ENCODE peak calls at places on chromosomes 5 and 9, in four cellular contexts. P, K, X and B are unnamed samples.

GRCh38 chr5:81901539-81901938 is 70.3 kb upstream of the ATG10 start:
- DNase-seq in K (no peak), P (no peak), X (no peak), B (no peak)

GRCh38 chr5:88660947-88661869 is 221.8 kb downstream of the MEF2C start:
- DNase-seq in K (peak; percentile 28), P (no peak), X (no peak), B (peak; percentile 91)

GRCh38 chr9:34663296-34663590 is 786 bp upstream of the CCL27 start:
- DNase-seq in P (peak; percentile 38), K (no peak), X (no peak), B (no peak)

GRCh38 chr5:53263151-53263550 is 153.6 kb upstream of the MOCS2 start:
- DNase-seq in P (no peak), X (no peak), K (no peak), B (no peak)

GRCh38 chr5:9544502-9545300 is 1.2 kb downstream of the SEMA5A start:
- DNase-seq in X (peak; percentile 84), P (peak; percentile 41), K (peak; percentile 67), B (peak; percentile 97)

GRCh38 chr9:128580731-128581130 is 28.3 kb downstream of the SPTAN1 start:
- DNase-seq in K (no peak), X (no peak), P (no peak), B (no peak)

GRCh38 chr9:14018061-14018460 is 295.9 kb downstream of the NFIB start:
- DNase-seq in K (peak; percentile 79), X (no peak), P (no peak), B (no peak)

GRCh38 chr5:34717426-34718327 is 61.5 kb downstream of the RAI14 start:
- DNase-seq in P (no peak), X (no peak), K (peak; percentile 58), B (no peak)

GRCh38 chr5:66273131-66273530 is 129.0 kb downstream of the SREK1 start:
- DNase-seq in P (no peak), X (no peak), K (no peak), B (no peak)

GRCh38 chr5:63233906-63234305 is 655.3 kb downstream of the LRRC70 start:
- DNase-seq in K (no peak), X (no peak), P (no peak), B (no peak)

GRCh38 chr5:17412760-17413671 is 85.0 kb upstream of the TAF11L2 start:
- DNase-seq in X (no peak), P (no peak), K (peak; percentile 14), B (no peak)

GRCh38 chr9:133619791-133620190 is 10.6 kb upstream of the FAM163B start:
- DNase-seq in K (no peak), X (no peak), P (peak; percentile 58), B (no peak)

GRCh38 chr9:120099064-120099463 is 480.9 kb downstream of the CDK5RAP2 start:
- DNase-seq in X (no peak), P (no peak), K (no peak), B (no peak)

GRCh38 chr5:150394103-150394502 is 18.6 kb downstream of the CD74 start:
- DNase-seq in K (peak; percentile 18), P (no peak), X (no peak), B (no peak)

GRCh38 chr9:70444904-70445303 is 30.4 kb upstream of the KLF9 start:
- DNase-seq in X (no peak), P (no peak), K (no peak), B (no peak)

GRCh38 chr9:96080364-96080763 is 204.9 kb downstream of the ERCC6L2 start:
- DNase-seq in X (no peak), P (no peak), K (peak; percentile 99), B (no peak)

GRCh38 chr9:98410185-98410697 is 154.8 kb upstream of the TBC1D2 start:
- DNase-seq in P (no peak), K (peak; percentile 47), X (no peak), B (peak; percentile 12)

GRCh38 chr9:126745574-126746411 is 59.0 kb upstream of the ZBTB43 start:
- DNase-seq in K (no peak), P (no peak), X (no peak), B (no peak)

GRCh38 chr9:121700165-121700830 is 48.9 kb downstream of the DAB2IP start:
- DNase-seq in K (peak; percentile 99), X (peak; percentile 80), P (peak; percentile 19), B (peak; percentile 31)

GRCh38 chr5:1007221-1007680 is 1.4 kb upstream of the NKD2 start:
- DNase-seq in P (no peak), K (no peak), X (peak; percentile 28), B (no peak)

GRCh38 chr5:92518318-92518913 is 1062.6 kb downstream of the NR2F1-AS1 start:
- DNase-seq in K (peak; percentile 84), X (no peak), P (no peak), B (no peak)

GRCh38 chr5:75021229-75021628 is 31.1 kb downstream of the GCNT4 start:
- DNase-seq in X (no peak), K (no peak), P (no peak), B (no peak)

GRCh38 chr5:141392429-141393198 is at the start of gene PCDHGA8:
- DNase-seq in P (no peak), K (no peak), X (no peak), B (no peak)

GRCh38 chr9:18362901-18363685 is 110.9 kb upstream of the ADAMTSL1 start:
- DNase-seq in K (no peak), P (no peak), X (no peak), B (no peak)

GRCh38 chr5:11370985-11371384 is 533.3 kb downstream of the CTNND2 start:
- DNase-seq in K (no peak), X (no peak), P (no peak), B (no peak)

GRCh38 chr5:135584918-135585317 is 6.1 kb upstream of the CXCL14 start:
- DNase-seq in P (no peak), K (no peak), X (no peak), B (no peak)

GRCh38 chr9:130368631-130369103 is 76.1 kb upstream of the ASS1 start:
- DNase-seq in K (peak; percentile 13), P (no peak), X (no peak), B (no peak)

GRCh38 chr9:110029422-110029814 is 178.5 kb downstream of the C9orf152 start:
- DNase-seq in X (peak; percentile 45), P (no peak), K (peak; percentile 96), B (no peak)

GRCh38 chr5:136016945-136017530 is 11.8 kb upstream of the TGFBI start:
- DNase-seq in K (peak; percentile 94), X (no peak), P (no peak), B (no peak)

GRCh38 chr5:41695920-41696582 is 174.2 kb downstream of the OXCT1 start:
- DNase-seq in X (no peak), K (no peak), P (no peak), B (no peak)

GRCh38 chr9:124363326-124364096 is 51.7 kb downstream of the PSMB7 start:
- DNase-seq in X (no peak), K (no peak), P (no peak), B (no peak)

GRCh38 chr9:128554155-128554862 is 1.9 kb downstream of the SPTAN1 start:
- DNase-seq in K (peak; percentile 83), P (no peak), X (peak; percentile 68), B (peak; percentile 5)

GRCh38 chr5:98749046-98749445 is 24.4 kb upstream of the RGMB start:
- DNase-seq in K (no peak), X (no peak), P (no peak), B (no peak)

GRCh38 chr5:98753507-98753906 is 20.0 kb upstream of the RGMB start:
- DNase-seq in K (no peak), X (no peak), P (no peak), B (no peak)

GRCh38 chr5:98755406-98755805 is 18.1 kb upstream of the RGMB start:
- DNase-seq in K (peak; percentile 78), X (no peak), P (no peak), B (no peak)

GRCh38 chr5:98750693-98751092 is 22.8 kb upstream of the RGMB start:
- DNase-seq in K (peak; percentile 36), X (no peak), P (no peak), B (no peak)
- TF ChIP-seq CTCF in K (peak; percentile 46), X (no peak), P (peak; percentile 23), B (peak; percentile 57)

GRCh38 chr9:37751186-37751585 is 2.4 kb upstream of the TRMT10B start:
- DNase-seq in X (no peak), K (no peak), P (no peak), B (no peak)

GRCh38 chr9:37745970-37746369 is 7.6 kb upstream of the TRMT10B start:
- DNase-seq in X (no peak), K (no peak), P (no peak), B (no peak)

GRCh38 chr9:37749129-37749528 is 4.5 kb upstream of the TRMT10B start:
- DNase-seq in K (peak; percentile 10), X (no peak), P (no peak), B (no peak)

GRCh38 chr9:37747271-37747753 is 6.3 kb upstream of the TRMT10B start:
- DNase-seq in K (peak; percentile 55), X (peak; percentile 51), P (peak; percentile 52), B (peak; percentile 58)

DNA sequence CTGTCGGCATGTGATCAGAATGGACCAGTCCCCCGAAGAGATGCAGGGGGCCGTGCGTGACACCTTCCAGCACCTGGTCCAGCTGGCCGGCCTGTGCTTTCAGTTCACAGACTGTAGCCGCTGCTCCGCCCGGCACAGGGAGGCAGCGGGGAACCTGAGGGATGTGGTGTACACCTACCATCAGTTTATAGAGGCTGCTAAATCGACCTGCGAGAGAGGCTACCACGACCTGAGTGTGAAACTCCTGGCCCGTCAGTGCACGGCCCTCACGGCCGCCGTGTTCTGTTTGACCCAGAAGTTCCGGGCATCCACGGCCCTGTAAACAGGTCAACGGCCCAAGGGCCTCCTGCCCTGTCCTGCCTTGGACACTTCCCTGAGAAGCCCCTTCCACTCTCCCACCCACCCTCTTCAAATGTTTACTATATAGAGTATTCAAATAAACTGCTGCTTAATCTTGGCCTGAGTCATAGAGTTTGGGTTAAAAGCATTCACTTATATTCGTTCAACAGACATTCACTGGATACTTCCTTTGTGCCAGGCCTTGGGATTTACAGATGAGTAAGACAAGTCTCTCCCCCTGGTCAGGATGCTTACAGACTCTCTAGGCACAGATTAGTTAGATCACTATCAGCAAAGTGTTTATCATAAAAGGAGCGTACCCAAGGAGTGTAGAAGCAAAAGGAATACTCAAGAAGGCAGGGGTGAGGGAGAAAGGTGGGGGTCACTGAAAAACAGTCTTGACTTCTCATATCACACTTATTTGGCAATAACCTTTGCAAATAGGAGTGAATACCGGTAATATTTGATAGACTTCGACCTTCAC is 6.9 kb upstream of the TRMT10B start:
- DNase-seq in X (no peak), P (no peak), K (peak; percentile 1), B (no peak)
- TF ChIP-seq CTCF in X (no peak), P (no peak), K (no peak), B (no peak)

GRCh38 chr5:143208781-143209510 is 194.5 kb downstream of the NR3C1 start:
- DNase-seq in X (no peak), P (no peak), K (no peak), B (no peak)
- TF ChIP-seq CTCF in X (no peak), P (no peak), K (no peak), B (peak; percentile 29)

GRCh38 chr5:43020294-43020711 is 19.8 kb downstream of the ANXA2R start:
- DNase-seq in P (peak; percentile 46), K (no peak), X (no peak), B (no peak)
- TF ChIP-seq CTCF in P (no peak), K (no peak), X (no peak), B (no peak)